ENCODE peak calls at places on chromosome 17, in nine cellular contexts. F is IMR-90, D is heart left ventricle, O is A549, B is lower leg skin, J is HCT116, A is ovary, L is GM12892, Q is sigmoid colon. S is an unnamed sample.
A peak's percentile ranks its signal among the peaks of the same experiment; 100 is the strongest.

GRCh38 chr17:59406278-59406677 is 74.8 kb downstream of the YPEL2 start:
- DNase-seq in F (no peak), D (no peak), O (no peak), B (no peak), J (no peak), A (no peak), L (no peak), Q (no peak), S (no peak)

GRCh38 chr17:37294888-37295287 is 80.9 kb upstream of the C17orf78 start:
- DNase-seq in F (no peak), D (no peak), O (no peak), B (no peak), J (no peak), A (no peak), L (no peak), Q (no peak), S (no peak)

GRCh38 chr17:12859520-12859919 is 70.2 kb downstream of the ARHGAP44 start:
- DNase-seq in F (peak; percentile 13), D (no peak), O (no peak), B (no peak), J (no peak), A (no peak), L (no peak), Q (no peak), S (no peak)

GRCh38 chr17:57677858-57678257 is 67.2 kb downstream of the CCDC182 start:
- DNase-seq in F (no peak), D (no peak), O (no peak), B (no peak), J (no peak), A (no peak), L (no peak), Q (no peak), S (no peak)

GRCh38 chr17:78645421-78646295 is 68.5 kb upstream of the DNAH17 start:
- DNase-seq in F (peak; percentile 34), D (peak; percentile 88), O (peak; percentile 88), B (peak; percentile 68), J (no peak), A (no peak), L (peak; percentile 79), Q (peak; percentile 89), S (no peak)

GRCh38 chr17:50213026-50214015 is 11.9 kb upstream of the COL1A1 start:
- DNase-seq in F (peak; percentile 51), D (no peak), O (peak; percentile 37), B (no peak), J (no peak), A (peak; percentile 24), L (no peak), Q (no peak), S (no peak)

GRCh38 chr17:79305831-79306687 is 231.4 kb downstream of the ENGASE start:
- DNase-seq in F (no peak), D (peak; percentile 15), O (no peak), B (no peak), J (no peak), A (peak; percentile 64), L (no peak), Q (no peak), S (no peak)

GRCh38 chr17:17350491-17351355 is 47.5 kb downstream of the NT5M start:
- DNase-seq in F (peak; percentile 54), D (no peak), O (no peak), B (no peak), J (no peak), A (no peak), L (no peak), Q (no peak), S (peak; percentile 90)

GRCh38 chr17:71412803-71413202 is 708.0 kb upstream of the SOX9 start:
- DNase-seq in F (peak; percentile 99), D (no peak), O (peak; percentile 84), B (no peak), J (peak; percentile 93), A (no peak), L (no peak), Q (no peak), S (peak; percentile 50)

GRCh38 chr17:50420419-50421112 is 5.5 kb upstream of the ACSF2 start:
- DNase-seq in F (no peak), D (no peak), O (no peak), B (no peak), J (no peak), A (no peak), L (no peak), Q (no peak), S (no peak)

GRCh38 chr17:6862822-6863221 is 31.3 kb upstream of the TEKT1 start:
- DNase-seq in F (no peak), D (no peak), O (no peak), B (no peak), J (no peak), A (no peak), L (no peak), Q (no peak), S (no peak)

GRCh38 chr17:2892305-2892971 is 96.2 kb downstream of the RAP1GAP2 start:
- DNase-seq in F (peak; percentile 96), D (no peak), O (peak; percentile 94), B (no peak), J (peak; percentile 85), A (no peak), L (no peak), Q (no peak), S (peak; percentile 90)
- TF ChIP-seq POLR2A in F (no peak), D (no peak), O (no peak), B (no peak), J (no peak), A (no peak), L (no peak), Q (no peak), S (no peak)

DNA sequence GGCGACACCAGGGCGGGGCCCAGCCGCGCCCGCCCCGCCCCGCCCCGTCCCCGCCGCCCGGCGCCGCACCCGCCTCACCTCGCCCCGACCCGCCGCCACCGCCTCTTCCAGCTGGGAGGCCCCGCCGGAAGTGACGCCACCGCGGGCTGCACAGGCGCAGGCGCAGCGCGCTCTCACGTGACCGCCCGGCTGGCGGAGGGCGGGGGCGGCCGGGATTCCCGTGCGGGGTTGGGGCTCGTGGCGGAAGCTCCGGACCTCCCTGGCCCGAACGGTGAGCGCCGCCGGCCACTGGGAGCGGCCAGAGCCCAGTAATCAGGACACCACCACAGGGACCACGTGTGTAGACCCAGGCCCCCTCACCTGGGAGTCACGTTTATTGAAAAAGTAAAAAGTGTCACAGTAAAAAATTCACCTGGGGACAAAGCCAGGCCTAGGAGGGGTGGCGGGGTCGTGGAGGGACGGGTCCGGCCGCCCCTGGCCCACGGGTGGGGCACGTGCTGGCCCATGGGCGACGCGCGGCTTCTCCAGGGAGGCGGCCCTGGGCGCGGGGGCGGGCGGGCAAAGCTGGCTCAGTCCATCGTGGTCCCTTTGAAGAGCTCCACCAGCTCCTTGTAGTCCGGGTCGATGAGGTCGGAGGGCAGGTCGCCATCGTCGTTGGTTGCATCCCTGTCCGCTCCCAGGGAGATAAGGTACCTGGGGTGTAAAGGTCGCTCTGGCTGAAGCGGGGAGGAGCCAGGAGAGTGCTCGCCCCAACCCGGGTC is at the start of gene MCRIP1:
- DNase-seq in F (peak; percentile 91), D (peak; percentile 96), O (peak; percentile 97), B (peak; percentile 90), J (peak; percentile 91), A (peak; percentile 96), L (peak; percentile 99), Q (peak; percentile 98), S (peak; percentile 96)
- TF ChIP-seq POLR2A in F (peak; percentile 93), D (peak; percentile 91), O (peak; percentile 88), B (no peak), J (peak; percentile 88), A (peak; percentile 93), L (peak; percentile 72), Q (peak; percentile 87), S (peak; percentile 78)

DNA sequence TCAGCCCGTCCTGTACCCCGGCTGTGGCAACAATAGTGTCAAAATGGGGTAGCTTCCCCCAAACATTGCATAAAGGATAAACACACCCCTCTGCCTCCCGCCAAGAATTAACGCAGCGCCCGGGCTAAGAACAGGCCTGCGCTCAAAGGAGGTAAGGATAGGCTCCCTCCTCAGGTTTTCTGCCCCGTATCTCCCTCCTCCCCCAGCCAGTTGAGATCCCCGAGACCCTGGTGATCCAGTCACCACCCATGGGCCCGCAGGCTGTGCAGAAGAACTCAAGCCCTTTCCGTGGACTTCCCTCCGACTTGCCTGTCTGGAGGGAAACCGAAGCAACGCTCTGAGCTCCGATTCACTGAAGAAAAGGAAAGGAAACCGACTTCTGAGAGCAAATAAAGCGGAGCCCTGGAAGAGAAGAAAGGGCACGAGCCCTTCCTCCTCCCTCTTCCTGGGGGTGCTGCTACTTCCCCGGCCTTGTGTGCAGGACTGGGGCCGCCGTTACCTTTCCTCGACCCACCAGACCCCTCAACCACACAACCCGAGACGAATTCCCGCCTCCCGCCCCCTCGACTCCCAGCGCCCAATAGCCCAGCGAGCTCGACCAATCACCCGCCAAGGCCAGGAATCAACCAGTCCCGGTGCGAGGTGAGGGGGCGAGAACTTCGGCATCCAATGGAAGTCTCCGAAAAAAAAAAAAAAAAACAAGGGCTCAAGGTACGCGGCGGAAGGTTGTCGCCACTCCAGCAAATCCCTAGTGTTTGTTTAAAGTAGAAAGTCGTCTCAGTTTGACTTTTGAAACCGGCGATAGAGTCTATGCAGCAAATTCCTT is at the start of gene BRIP1:
- DNase-seq in F (peak; percentile 93), D (peak; percentile 91), O (peak; percentile 97), B (peak; percentile 90), J (peak; percentile 93), A (peak; percentile 85), L (peak; percentile 69), Q (peak; percentile 95), S (peak; percentile 94)
- TF ChIP-seq POLR2A in F (peak; percentile 64), D (no peak), O (peak; percentile 58), B (no peak), J (no peak), A (no peak), L (peak; percentile 86), Q (no peak), S (no peak)

GRCh38 chr17:8630802-8631553 is 453 bp upstream of the MYH10 start:
- DNase-seq in F (peak; percentile 100), D (peak; percentile 99), O (peak; percentile 100), B (peak; percentile 97), J (peak; percentile 99), A (peak; percentile 98), L (peak; percentile 98), Q (peak; percentile 99), S (peak; percentile 99)

GRCh38 chr17:8628609-8629169 is 1.8 kb downstream of the MYH10 start:
- DNase-seq in F (no peak), D (no peak), O (no peak), B (no peak), J (no peak), A (no peak), L (no peak), Q (no peak), S (no peak)

GRCh38 chr17:8629371-8630226 is 926 bp downstream of the MYH10 start:
- DNase-seq in F (no peak), D (peak; percentile 37), O (peak; percentile 17), B (peak; percentile 21), J (no peak), A (peak; percentile 63), L (peak; percentile 11), Q (peak; percentile 80), S (no peak)

GRCh38 chr17:8631554-8631877 is 991 bp upstream of the MYH10 start:
- DNase-seq in F (peak; percentile 20), D (no peak), O (no peak), B (no peak), J (peak; percentile 13), A (no peak), L (no peak), Q (no peak), S (no peak)

DNA sequence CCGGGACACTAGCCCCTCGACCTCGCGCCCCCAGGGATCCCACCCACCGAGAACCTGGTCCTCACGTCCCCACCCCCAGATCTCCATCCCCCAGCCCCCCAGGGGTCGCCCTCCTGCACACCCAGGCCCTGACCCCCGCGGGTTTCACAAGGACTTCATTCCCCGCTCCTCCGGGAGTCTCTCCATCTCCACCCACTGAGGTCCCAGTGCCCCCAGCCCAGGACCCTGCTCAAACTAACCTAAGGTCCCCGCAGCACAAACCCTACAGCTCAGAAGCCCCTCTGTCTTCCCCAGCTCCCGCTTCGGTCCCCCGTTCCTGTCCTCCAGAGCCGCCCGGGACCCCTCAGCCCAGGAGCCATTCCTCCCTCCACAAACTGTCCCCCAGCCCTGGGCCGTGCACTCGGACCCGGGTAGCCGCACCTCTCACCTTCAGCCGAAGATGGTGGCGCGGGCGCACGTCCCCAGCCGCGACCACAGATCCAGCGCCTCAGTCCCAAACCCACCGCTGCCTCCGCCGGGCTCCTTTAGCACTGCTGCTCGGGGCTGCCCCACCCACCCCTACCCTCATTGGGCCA is at the start of gene MYH10:
- DNase-seq in F (no peak), D (peak; percentile 16), O (no peak), B (no peak), J (no peak), A (peak; percentile 67), L (peak; percentile 25), Q (peak; percentile 70), S (no peak)
- TF ChIP-seq POLR2A in F (peak; percentile 61), D (no peak), O (peak; percentile 76), B (no peak), J (peak; percentile 21), A (peak; percentile 38), L (no peak), Q (peak; percentile 73), S (peak; percentile 30)

S was measured in H54.